ENCODE peak calls at places on chromosome 14, in eight cellular contexts. V is glomerular endothelial cell, J is hippocampal formation, Z is lung, B is Karpas-422, T is dorsolateral prefrontal cortex, L is tibial artery, Y is nephron progenitor cell. A is an unnamed sample.

GRCh38 chr14:63717704-63718103 is 10.2 kb downstream of the SGPP1 start:
- DNase-seq in V (no peak), J (no peak), Z (no peak), B (no peak), T (no peak), L (no peak), Y (no peak), A (no peak)

GRCh38 chr14:21734457-21735074 is 60.9 kb upstream of the OR4E1 start:
- DNase-seq in V (peak; percentile 47), J (no peak), Z (no peak), B (peak; percentile 92), T (no peak), L (no peak), Y (peak; percentile 35), A (no peak)

GRCh38 chr14:30445394-30445793 is 113.6 kb upstream of the G2E3 start:
- DNase-seq in V (no peak), J (no peak), Z (no peak), B (no peak), T (no peak), L (no peak), Y (no peak), A (no peak)

GRCh38 chr14:68794130-68794855 is 1.4 kb upstream of the ZFP36L1 start:
- DNase-seq in V (no peak), J (peak; percentile 36), Z (peak; percentile 90), B (peak; percentile 89), T (no peak), L (peak; percentile 95), Y (peak; percentile 54), A (no peak)

GRCh38 chr14:23364164-23364571 is 804 bp downstream of the EFS start:
- DNase-seq in V (no peak), J (peak; percentile 77), Z (no peak), B (no peak), T (peak; percentile 76), L (peak; percentile 88), Y (no peak), A (no peak)

GRCh38 chr14:77390188-77390587 is 13.0 kb downstream of the SAMD15 start:
- DNase-seq in V (no peak), J (no peak), Z (no peak), B (no peak), T (no peak), L (no peak), Y (no peak), A (no peak)

GRCh38 chr14:64891839-64892375 is 12.2 kb upstream of the SPTB start:
- DNase-seq in V (no peak), J (no peak), Z (no peak), B (peak; percentile 88), T (no peak), L (no peak), Y (peak; percentile 23), A (no peak)

GRCh38 chr14:94621358-94622134 is 9.4 kb downstream of the SERPINA3 start:
- DNase-seq in V (no peak), J (no peak), Z (no peak), B (no peak), T (no peak), L (no peak), Y (no peak), A (no peak)

GRCh38 chr14:53151867-53152626 is 1.1 kb downstream of the DDHD1 start:
- DNase-seq in V (peak; percentile 9), J (peak; percentile 34), Z (peak; percentile 48), B (peak; percentile 91), T (peak; percentile 70), L (peak; percentile 73), Y (peak; percentile 52), A (peak; percentile 25)

GRCh38 chr14:69260979-69261605 is 1.1 kb downstream of the GALNT16 start:
- DNase-seq in V (no peak), J (no peak), Z (no peak), B (peak; percentile 64), T (no peak), L (peak; percentile 72), Y (peak; percentile 62), A (peak; percentile 59)

GRCh38 chr14:92922155-92922735 is 705 bp upstream of the CHGA start:
- DNase-seq in V (no peak), J (no peak), Z (no peak), B (no peak), T (no peak), L (no peak), Y (no peak), A (no peak)